ENCODE peak calls at places on chromosomes 6 and 20, in seven cellular contexts. D, T, B, Z, V, N and M are unnamed samples.

GRCh38 chr6:74717591-74717990 is 488.3 kb downstream of the COL12A1 start:
- DNase-seq in D (no peak), T (no peak), B (no peak), Z (no peak), V (no peak), N (no peak), M (no peak)

GRCh38 chr6:74899416-74899815 is 306.4 kb downstream of the COL12A1 start:
- DNase-seq in D (no peak), T (no peak), B (no peak), Z (no peak), V (peak), N (no peak), M (no peak)

GRCh38 chr20:561437-562231 is 18.0 kb upstream of the CSNK2A1 start:
- DNase-seq in D (peak), T (peak), B (peak), Z (no peak), V (no peak), N (peak), M (peak)

GRCh38 chr6:87789198-87789899 is 87.3 kb upstream of the AKIRIN2 start:
- DNase-seq in D (no peak), T (no peak), B (no peak), Z (no peak), V (peak), N (no peak), M (no peak)

GRCh38 chr20:6122873-6123649 is at the start of gene FERMT1:
- DNase-seq in D (peak), T (peak), B (peak), Z (no peak), V (peak), N (no peak), M (peak)

GRCh38 chr6:168828800-168829199 is 387.8 kb downstream of the SMOC2 start:
- DNase-seq in D (no peak), T (no peak), B (no peak), Z (no peak), V (peak), N (no peak), M (no peak)

GRCh38 chr6:129184808-129185366 is 301.9 kb downstream of the LAMA2 start:
- DNase-seq in D (no peak), T (no peak), B (no peak), Z (no peak), V (no peak), N (no peak), M (no peak)

GRCh38 chr20:22795455-22795854 is 211.1 kb upstream of the FOXA2 start:
- DNase-seq in D (no peak), T (no peak), B (no peak), Z (no peak), V (peak), N (no peak), M (no peak)

GRCh38 chr6:28747083-28747630 is 176.6 kb downstream of the TRIM27 start:
- DNase-seq in D (no peak), T (no peak), B (no peak), Z (no peak), V (no peak), N (no peak), M (no peak)

GRCh38 chr6:28888097-28888496 is 35.7 kb downstream of the TRIM27 start:
- DNase-seq in D (no peak), T (no peak), B (no peak), Z (no peak), V (no peak), N (no peak), M (no peak)

GRCh38 chr6:13304580-13305255 is 23.6 kb downstream of the TBC1D7 start:
- DNase-seq in D (no peak), T (no peak), B (no peak), Z (no peak), V (no peak), N (no peak), M (peak)

GRCh38 chr6:45959534-45960195 is 56.0 kb downstream of the CLIC5 start:
- DNase-seq in D (no peak), T (peak), B (no peak), Z (no peak), V (peak), N (no peak), M (no peak)

GRCh38 chr6:15369838-15370237 is 124.0 kb downstream of the JARID2 start:
- DNase-seq in D (no peak), T (no peak), B (no peak), Z (no peak), V (no peak), N (no peak), M (no peak)

GRCh38 chr20:44354979-44355502 is 458 bp upstream of the HNF4A start:
- DNase-seq in D (no peak), T (no peak), B (no peak), Z (no peak), V (no peak), N (no peak), M (no peak)

GRCh38 chr6:53854843-53855567 is 60.2 kb downstream of the LRRC1 start:
- DNase-seq in D (no peak), T (no peak), B (no peak), Z (no peak), V (no peak), N (no peak), M (no peak)

GRCh38 chr6:168999392-168999791 is 254.3 kb downstream of the THBS2 start:
- DNase-seq in D (no peak), T (no peak), B (no peak), Z (no peak), V (peak), N (no peak), M (no peak)

GRCh38 chr6:100622907-100623692 is 158.4 kb upstream of the SIM1 start:
- DNase-seq in D (no peak), T (no peak), B (no peak), Z (no peak), V (peak), N (no peak), M (no peak)

GRCh38 chr20:31712564-31713311 is 9.9 kb downstream of the BCL2L1 start:
- DNase-seq in D (no peak), T (peak), B (peak), Z (no peak), V (peak), N (peak), M (no peak)

GRCh38 chr6:149157126-149157525 is 160.4 kb upstream of the TAB2 start:
- DNase-seq in D (no peak), T (no peak), B (no peak), Z (no peak), V (no peak), N (no peak), M (no peak)

GRCh38 chr20:57429579-57430202 is 38.5 kb downstream of the RBM38 start:
- DNase-seq in D (peak), T (no peak), B (no peak), Z (no peak), V (no peak), N (no peak), M (no peak)

GRCh38 chr6:55617272-55617671 is 38.3 kb upstream of the HMGCLL1 start:
- DNase-seq in D (no peak), T (peak), B (peak), Z (no peak), V (peak), N (no peak), M (peak)